ENCODE peak calls at places on chromosomes 5 and 9, in nine cellular contexts. One of them, this sample, is unnamed.

GRCh38 chr5:147898875-147899401 is 7.4 kb downstream of the C5orf46 start:
- DNase-seq in brain microvascular endothelial cell: no peak
- DNase-seq in lung: no peak
- DNase-seq in dorsolateral prefrontal cortex: no peak
- DNase-seq in foreskin fibroblast: no peak
- DNase-seq in colonic mucosa: no peak
- DNase-seq in fibroblast of the aortic adventitia: peak
- DNase-seq in bronchial epithelial cell: peak
- DNase-seq in IMR-90: peak
- DNase-seq in this sample: no peak

GRCh38 chr5:16776611-16777251 is 159.4 kb downstream of the MYO10 start:
- DNase-seq in dorsolateral prefrontal cortex: no peak
- DNase-seq in fibroblast of the aortic adventitia: no peak
- DNase-seq in IMR-90: no peak
- DNase-seq in lung: no peak
- DNase-seq in bronchial epithelial cell: no peak
- DNase-seq in colonic mucosa: no peak
- DNase-seq in brain microvascular endothelial cell: no peak
- DNase-seq in foreskin fibroblast: peak
- DNase-seq in this sample: peak

GRCh38 chr5:150215978-150216944 is 26.4 kb downstream of the SLC6A7 start:
- DNase-seq in dorsolateral prefrontal cortex: no peak
- DNase-seq in foreskin fibroblast: peak
- DNase-seq in bronchial epithelial cell: no peak
- DNase-seq in brain microvascular endothelial cell: no peak
- DNase-seq in IMR-90: no peak
- DNase-seq in lung: no peak
- DNase-seq in colonic mucosa: peak
- DNase-seq in fibroblast of the aortic adventitia: peak
- DNase-seq in this sample: peak

GRCh38 chr5:149917073-149917676 is 27.4 kb downstream of the PDE6A start:
- DNase-seq in colonic mucosa: no peak
- DNase-seq in IMR-90: peak
- DNase-seq in brain microvascular endothelial cell: peak
- DNase-seq in lung: no peak
- DNase-seq in dorsolateral prefrontal cortex: no peak
- DNase-seq in bronchial epithelial cell: peak
- DNase-seq in foreskin fibroblast: peak
- DNase-seq in fibroblast of the aortic adventitia: peak
- DNase-seq in this sample: no peak

GRCh38 chr5:164009628-164010027 is 504.2 kb downstream of the MAT2B start:
- DNase-seq in colonic mucosa: no peak
- DNase-seq in lung: no peak
- DNase-seq in brain microvascular endothelial cell: no peak
- DNase-seq in IMR-90: no peak
- DNase-seq in bronchial epithelial cell: no peak
- DNase-seq in foreskin fibroblast: no peak
- DNase-seq in dorsolateral prefrontal cortex: no peak
- DNase-seq in fibroblast of the aortic adventitia: no peak
- DNase-seq in this sample: no peak

GRCh38 chr9:129407905-129408452 is 212.9 kb downstream of the C9orf50 start:
- DNase-seq in fibroblast of the aortic adventitia: no peak
- DNase-seq in IMR-90: no peak
- DNase-seq in foreskin fibroblast: no peak
- DNase-seq in colonic mucosa: no peak
- DNase-seq in brain microvascular endothelial cell: no peak
- DNase-seq in dorsolateral prefrontal cortex: no peak
- DNase-seq in lung: no peak
- DNase-seq in bronchial epithelial cell: no peak
- DNase-seq in this sample: no peak

GRCh38 chr5:135861646-135862045 is 27.2 kb downstream of the SLC25A48 start:
- DNase-seq in fibroblast of the aortic adventitia: no peak
- DNase-seq in lung: no peak
- DNase-seq in bronchial epithelial cell: no peak
- DNase-seq in dorsolateral prefrontal cortex: no peak
- DNase-seq in IMR-90: no peak
- DNase-seq in brain microvascular endothelial cell: no peak
- DNase-seq in colonic mucosa: no peak
- DNase-seq in foreskin fibroblast: no peak
- DNase-seq in this sample: no peak

GRCh38 chr5:61625682-61626620 is 293.9 kb downstream of the ZSWIM6 start:
- DNase-seq in colonic mucosa: peak
- DNase-seq in IMR-90: peak
- DNase-seq in brain microvascular endothelial cell: no peak
- DNase-seq in dorsolateral prefrontal cortex: peak
- DNase-seq in lung: peak
- DNase-seq in bronchial epithelial cell: peak
- DNase-seq in foreskin fibroblast: peak
- DNase-seq in fibroblast of the aortic adventitia: peak
- DNase-seq in this sample: peak

GRCh38 chr5:141199359-141200235 is at the start of gene PCDHB11:
- DNase-seq in dorsolateral prefrontal cortex: no peak
- DNase-seq in brain microvascular endothelial cell: no peak
- DNase-seq in bronchial epithelial cell: no peak
- DNase-seq in colonic mucosa: no peak
- DNase-seq in foreskin fibroblast: no peak
- DNase-seq in lung: no peak
- DNase-seq in fibroblast of the aortic adventitia: no peak
- DNase-seq in IMR-90: no peak
- DNase-seq in this sample: no peak

GRCh38 chr9:83538172-83538889 is at the start of gene FRMD3:
- DNase-seq in brain microvascular endothelial cell: peak
- DNase-seq in foreskin fibroblast: peak
- DNase-seq in dorsolateral prefrontal cortex: peak
- DNase-seq in IMR-90: peak
- DNase-seq in colonic mucosa: peak
- DNase-seq in fibroblast of the aortic adventitia: peak
- DNase-seq in lung: peak
- DNase-seq in bronchial epithelial cell: peak
- DNase-seq in this sample: peak

GRCh38 chr5:55668356-55668755 is 43.8 kb downstream of the SLC38A9 start:
- DNase-seq in dorsolateral prefrontal cortex: no peak
- DNase-seq in lung: no peak
- DNase-seq in brain microvascular endothelial cell: peak
- DNase-seq in IMR-90: peak
- DNase-seq in foreskin fibroblast: peak
- DNase-seq in bronchial epithelial cell: peak
- DNase-seq in colonic mucosa: no peak
- DNase-seq in fibroblast of the aortic adventitia: peak
- DNase-seq in this sample: peak

GRCh38 chr9:112184211-112184610 is 9.1 kb upstream of the SUSD1 start:
- DNase-seq in bronchial epithelial cell: no peak
- DNase-seq in foreskin fibroblast: no peak
- DNase-seq in colonic mucosa: no peak
- DNase-seq in lung: no peak
- DNase-seq in brain microvascular endothelial cell: no peak
- DNase-seq in dorsolateral prefrontal cortex: no peak
- DNase-seq in IMR-90: no peak
- DNase-seq in fibroblast of the aortic adventitia: no peak
- DNase-seq in this sample: no peak

GRCh38 chr5:138650999-138651766 is 76.0 kb upstream of the HSPA9 start:
- DNase-seq in fibroblast of the aortic adventitia: no peak
- DNase-seq in dorsolateral prefrontal cortex: no peak
- DNase-seq in IMR-90: no peak
- DNase-seq in lung: no peak
- DNase-seq in bronchial epithelial cell: no peak
- DNase-seq in foreskin fibroblast: no peak
- DNase-seq in colonic mucosa: no peak
- DNase-seq in brain microvascular endothelial cell: no peak
- DNase-seq in this sample: no peak

GRCh38 chr5:60687927-60688720 is 11.8 kb downstream of the DEPDC1B start:
- DNase-seq in dorsolateral prefrontal cortex: no peak
- DNase-seq in lung: no peak
- DNase-seq in foreskin fibroblast: peak
- DNase-seq in colonic mucosa: no peak
- DNase-seq in IMR-90: peak
- DNase-seq in fibroblast of the aortic adventitia: peak
- DNase-seq in brain microvascular endothelial cell: peak
- DNase-seq in bronchial epithelial cell: peak
- DNase-seq in this sample: peak

GRCh38 chr5:157361865-157362465 is 96.0 kb downstream of the CYFIP2 start:
- DNase-seq in foreskin fibroblast: peak
- DNase-seq in bronchial epithelial cell: no peak
- DNase-seq in lung: no peak
- DNase-seq in dorsolateral prefrontal cortex: no peak
- DNase-seq in IMR-90: peak
- DNase-seq in colonic mucosa: no peak
- DNase-seq in brain microvascular endothelial cell: peak
- DNase-seq in fibroblast of the aortic adventitia: peak
- DNase-seq in this sample: peak

GRCh38 chr9:124567362-124567761 is 60.2 kb upstream of the NR5A1 start:
- DNase-seq in lung: no peak
- DNase-seq in dorsolateral prefrontal cortex: no peak
- DNase-seq in colonic mucosa: no peak
- DNase-seq in foreskin fibroblast: no peak
- DNase-seq in brain microvascular endothelial cell: no peak
- DNase-seq in bronchial epithelial cell: no peak
- DNase-seq in IMR-90: no peak
- DNase-seq in fibroblast of the aortic adventitia: no peak
- DNase-seq in this sample: no peak

GRCh38 chr5:158569534-158569933 is 530.2 kb downstream of the EBF1 start:
- DNase-seq in colonic mucosa: no peak
- DNase-seq in IMR-90: no peak
- DNase-seq in bronchial epithelial cell: no peak
- DNase-seq in brain microvascular endothelial cell: no peak
- DNase-seq in lung: no peak
- DNase-seq in dorsolateral prefrontal cortex: no peak
- DNase-seq in foreskin fibroblast: no peak
- DNase-seq in fibroblast of the aortic adventitia: no peak
- DNase-seq in this sample: no peak

GRCh38 chr9:91362212-91362611 is 494 bp upstream of the AUH start:
- DNase-seq in fibroblast of the aortic adventitia: no peak
- DNase-seq in brain microvascular endothelial cell: no peak
- DNase-seq in foreskin fibroblast: no peak
- DNase-seq in bronchial epithelial cell: no peak
- DNase-seq in lung: no peak
- DNase-seq in dorsolateral prefrontal cortex: no peak
- DNase-seq in IMR-90: no peak
- DNase-seq in colonic mucosa: no peak
- DNase-seq in this sample: no peak
- H3K4me3 ChIP-seq in fibroblast of the aortic adventitia: peak
- H3K4me3 ChIP-seq in brain microvascular endothelial cell: peak
- H3K4me3 ChIP-seq in foreskin fibroblast: peak
- H3K4me3 ChIP-seq in bronchial epithelial cell: peak
- H3K4me3 ChIP-seq in lung: no peak
- H3K4me3 ChIP-seq in dorsolateral prefrontal cortex: peak
- H3K4me3 ChIP-seq in IMR-90: peak
- H3K4me3 ChIP-seq in colonic mucosa: peak
- H3K4me3 ChIP-seq in this sample: peak

DNA sequence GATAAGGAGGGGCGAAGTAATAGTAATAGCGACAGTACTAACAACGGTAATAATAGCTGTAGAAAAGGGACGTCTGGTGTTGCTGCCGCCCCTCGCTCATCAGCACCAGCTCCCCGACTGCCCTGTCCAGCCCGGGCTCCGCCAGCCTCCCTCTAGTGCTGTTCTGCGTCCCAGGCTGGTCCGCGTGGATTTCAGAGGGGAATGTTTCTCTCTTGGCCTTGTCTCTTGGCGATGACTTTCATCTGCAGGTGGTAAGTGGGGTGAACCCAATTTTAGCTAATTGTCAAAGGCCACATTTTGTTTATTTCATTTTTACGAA is 592 bp downstream of the SNCAIP start:
- DNase-seq in dorsolateral prefrontal cortex: peak
- DNase-seq in colonic mucosa: peak
- DNase-seq in foreskin fibroblast: peak
- DNase-seq in lung: no peak
- DNase-seq in IMR-90: peak
- DNase-seq in fibroblast of the aortic adventitia: no peak
- DNase-seq in brain microvascular endothelial cell: no peak
- DNase-seq in bronchial epithelial cell: no peak
- DNase-seq in this sample: peak
- TF ChIP-seq CTCF in dorsolateral prefrontal cortex: no peak
- TF ChIP-seq CTCF in colonic mucosa: no peak
- TF ChIP-seq CTCF in foreskin fibroblast: no peak
- TF ChIP-seq CTCF in lung: no peak
- TF ChIP-seq CTCF in IMR-90: no peak
- TF ChIP-seq CTCF in fibroblast of the aortic adventitia: no peak
- TF ChIP-seq CTCF in brain microvascular endothelial cell: peak
- TF ChIP-seq CTCF in bronchial epithelial cell: no peak
- TF ChIP-seq CTCF in this sample: no peak

DNA sequence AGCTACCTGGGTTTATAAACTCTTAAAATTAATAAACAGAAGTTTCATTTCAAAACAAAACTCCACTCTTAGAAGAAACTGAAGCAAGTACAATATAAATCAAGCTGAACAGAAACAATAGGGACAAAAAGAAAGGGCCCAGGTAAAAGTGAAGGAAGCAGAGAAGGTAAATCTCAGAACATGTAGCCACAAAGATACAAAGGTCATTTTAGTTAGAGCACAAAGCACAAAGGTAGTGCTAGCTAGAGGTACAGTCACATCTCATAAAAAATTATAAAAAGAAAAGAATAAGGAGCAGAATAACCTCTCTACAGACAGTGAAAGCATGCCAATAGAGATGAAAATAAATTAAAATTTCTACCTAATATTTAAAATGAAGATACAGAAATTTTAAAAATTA is 90.4 kb upstream of the C5orf63 start:
- DNase-seq in lung: no peak
- DNase-seq in foreskin fibroblast: no peak
- DNase-seq in IMR-90: no peak
- DNase-seq in dorsolateral prefrontal cortex: no peak
- DNase-seq in bronchial epithelial cell: no peak
- DNase-seq in brain microvascular endothelial cell: no peak
- DNase-seq in colonic mucosa: no peak
- DNase-seq in fibroblast of the aortic adventitia: no peak
- DNase-seq in this sample: no peak
- H3K4me3 ChIP-seq in lung: no peak
- H3K4me3 ChIP-seq in foreskin fibroblast: no peak
- H3K4me3 ChIP-seq in IMR-90: no peak
- H3K4me3 ChIP-seq in dorsolateral prefrontal cortex: no peak
- H3K4me3 ChIP-seq in bronchial epithelial cell: no peak
- H3K4me3 ChIP-seq in brain microvascular endothelial cell: no peak
- H3K4me3 ChIP-seq in colonic mucosa: no peak
- H3K4me3 ChIP-seq in fibroblast of the aortic adventitia: no peak
- H3K4me3 ChIP-seq in this sample: no peak

DNA sequence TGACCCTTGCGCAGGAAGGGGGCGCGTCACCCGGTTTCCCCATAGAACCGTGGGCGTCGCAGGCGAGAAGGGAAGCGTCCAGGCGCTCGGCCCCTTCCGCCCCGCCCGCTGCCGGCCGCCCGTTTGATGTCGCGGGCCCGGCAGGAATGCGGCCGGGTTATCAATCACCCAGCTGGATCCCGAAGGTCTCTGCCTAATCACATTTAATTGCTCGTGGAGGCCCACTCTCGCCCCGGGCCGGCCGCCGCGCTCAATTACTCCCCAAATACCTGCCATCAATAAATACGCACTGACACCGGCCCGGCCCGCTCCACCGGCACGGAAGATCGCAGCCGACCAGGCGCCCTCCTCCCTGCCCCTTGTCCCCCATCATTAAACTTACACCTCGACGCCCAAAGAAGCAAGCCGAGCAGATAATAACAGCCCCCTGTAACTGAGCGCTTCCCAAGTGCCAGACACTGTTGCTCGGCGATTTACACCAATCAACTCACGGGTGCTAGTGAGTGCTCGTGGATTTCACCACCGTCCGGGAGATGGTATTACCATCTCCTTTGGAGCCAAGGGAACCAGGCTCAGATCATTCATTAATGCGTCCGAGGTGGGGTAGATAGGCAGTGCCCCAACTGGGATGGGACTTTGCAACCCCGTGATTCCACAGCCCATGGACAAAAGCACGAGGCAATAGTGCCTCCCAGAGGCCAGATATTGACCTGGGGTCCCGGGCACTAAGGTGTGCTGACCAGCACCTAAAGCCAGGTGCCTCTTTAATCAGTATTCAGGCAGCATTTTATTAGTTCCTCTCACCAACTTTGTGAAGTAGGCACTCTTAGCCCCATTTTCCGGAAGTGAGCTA is 11.3 kb downstream of the MSX2 start:
- DNase-seq in dorsolateral prefrontal cortex: no peak
- DNase-seq in foreskin fibroblast: no peak
- DNase-seq in colonic mucosa: no peak
- DNase-seq in bronchial epithelial cell: peak
- DNase-seq in brain microvascular endothelial cell: no peak
- DNase-seq in lung: no peak
- DNase-seq in IMR-90: no peak
- DNase-seq in fibroblast of the aortic adventitia: no peak
- DNase-seq in this sample: no peak
- TF ChIP-seq CTCF in dorsolateral prefrontal cortex: peak
- TF ChIP-seq CTCF in foreskin fibroblast: peak
- TF ChIP-seq CTCF in colonic mucosa: peak
- TF ChIP-seq CTCF in bronchial epithelial cell: peak
- TF ChIP-seq CTCF in brain microvascular endothelial cell: peak
- TF ChIP-seq CTCF in lung: no peak
- TF ChIP-seq CTCF in IMR-90: peak
- TF ChIP-seq CTCF in fibroblast of the aortic adventitia: peak
- TF ChIP-seq CTCF in this sample: peak